ENCODE peak calls at places on chromosomes 7 and 10, in five cellular contexts. C is SJSA1, Y is NCI-H1105 treated with DMSO at 0.1 percent for 48 hours, K is HEK293T, F is ACHN. A is an unnamed sample.

GRCh38 chr10:5560844-5561703 is 36.3 kb downstream of the CALML3 start:
- DNase-seq in K (no peak), Y (no peak), C (no peak), F (no peak), A (no peak)

GRCh38 chr7:93817004-93817403 is 73.5 kb downstream of the TFPI2 start:
- DNase-seq in K (no peak), C (no peak), Y (no peak), F (no peak), A (no peak)

GRCh38 chr7:73844848-73845460 is 2.6 kb upstream of the METTL27 start:
- DNase-seq in F (no peak), K (no peak), Y (no peak), C (no peak), A (no peak)

GRCh38 chr7:123533553-123533917 is 860 bp downstream of the IQUB start:
- DNase-seq in K (no peak), C (no peak), Y (no peak), F (no peak), A (no peak)

GRCh38 chr7:55409474-55410225 is 44.5 kb downstream of the LANCL2 start:
- DNase-seq in F (peak), Y (peak), K (no peak), C (no peak), A (no peak)

GRCh38 chr7:133502498-133502897 is 249.6 kb downstream of the EXOC4 start:
- DNase-seq in K (peak), F (no peak), C (no peak), Y (no peak), A (no peak)

GRCh38 chr10:33363112-33363511 is 28.6 kb upstream of the NRP1 start:
- DNase-seq in K (no peak), C (no peak), F (no peak), Y (no peak), A (no peak)

GRCh38 chr7:130092598-130092997 is 22.3 kb downstream of the KLHDC10 start:
- DNase-seq in K (no peak), C (no peak), F (no peak), Y (no peak), A (no peak)

GRCh38 chr7:17991866-17992648 is 35.6 kb downstream of the PRPS1L1 start:
- DNase-seq in K (no peak), C (no peak), F (no peak), Y (no peak), A (no peak)

GRCh38 chr7:82528577-82529305 is 85.2 kb upstream of the CACNA2D1 start:
- DNase-seq in F (peak), C (no peak), K (no peak), Y (no peak), A (no peak)

GRCh38 chr7:151895695-151896485 is 19.0 kb upstream of the PRKAG2 start:
- DNase-seq in K (no peak), C (no peak), F (no peak), Y (no peak), A (no peak)

GRCh38 chr10:33306126-33306525 is 28.3 kb downstream of the NRP1 start:
- DNase-seq in F (no peak), Y (no peak), K (no peak), C (no peak), A (no peak)

GRCh38 chr7:18570890-18571478 is 75.4 kb downstream of the HDAC9 start:
- DNase-seq in K (no peak), C (peak), Y (peak), F (peak), A (peak)

GRCh38 chr10:125084191-125085186 is 75.9 kb downstream of the CTBP2 start:
- DNase-seq in K (peak), Y (peak), C (peak), F (peak), A (no peak)

GRCh38 chr10:87702260-87702972 is 42.7 kb downstream of the PAPSS2 start:
- DNase-seq in F (no peak), Y (no peak), C (no peak), K (no peak), A (no peak)

GRCh38 chr7:38185938-38186337 is 7.9 kb downstream of the STARD3NL start:
- DNase-seq in F (no peak), Y (no peak), K (no peak), C (no peak), A (no peak)

GRCh38 chr7:138303230-138304070 is 156.6 kb upstream of the TRIM24 start:
- DNase-seq in Y (no peak), K (no peak), F (no peak), C (no peak), A (no peak)

GRCh38 chr7:75565129-75565528 is 73.0 kb downstream of the SPDYE5 start:
- DNase-seq in F (peak), Y (no peak), K (no peak), C (peak), A (no peak)

GRCh38 chr7:146864644-146865043 is 748.0 kb downstream of the CNTNAP2 start:
- DNase-seq in K (no peak), C (no peak), F (no peak), Y (no peak), A (peak)

GRCh38 chr7:101486764-101487458 is 124.2 kb downstream of the COL26A1 start:
- DNase-seq in C (no peak), K (no peak), Y (no peak), F (no peak), A (no peak)

GRCh38 chr10:123390332-123390731 is 236.1 kb downstream of the BUB3 start:
- DNase-seq in Y (no peak), C (no peak), K (peak), F (no peak), A (no peak)

GRCh38 chr10:21732067-21732772 is 198.2 kb downstream of the MLLT10 start:
- DNase-seq in Y (no peak), C (peak), F (peak), K (peak), A (peak)

GRCh38 chr7:148230341-148230740 is 360.2 kb upstream of the C7orf33 start:
- DNase-seq in C (no peak), F (no peak), K (no peak), Y (peak), A (no peak)

GRCh38 chr7:98229991-98230745 is 18.9 kb downstream of the BHLHA15 start:
- DNase-seq in Y (no peak), K (no peak), F (no peak), C (no peak), A (no peak)

GRCh38 chr7:55569269-55569663 is 3.0 kb downstream of the VOPP1 start:
- DNase-seq in F (no peak), C (no peak), K (no peak), Y (no peak), A (no peak)

GRCh38 chr7:65251851-65252620 is 121.6 kb upstream of the ZNF92 start:
- DNase-seq in Y (peak), C (no peak), K (peak), F (peak), A (peak)

GRCh38 chr10:35136263-35136815 is 9.7 kb downstream of the CREM start:
- DNase-seq in K (no peak), C (no peak), Y (no peak), F (no peak), A (no peak)

GRCh38 chr10:3268025-3268424 is 95.4 kb upstream of the PITRM1 start:
- DNase-seq in C (no peak), F (no peak), Y (no peak), K (no peak), A (no peak)

GRCh38 chr10:76973515-76974289 is 663.9 kb downstream of the KCNMA1 start:
- DNase-seq in Y (no peak), K (no peak), C (no peak), F (no peak), A (no peak)

GRCh38 chr7:121186746-121187145 is 142.1 kb upstream of the WNT16 start:
- DNase-seq in F (no peak), Y (no peak), C (no peak), K (no peak), A (no peak)